ENCODE peak calls at places on chromosome 14, in ten cellular contexts. A is Right ventricle myocardium superior; L is spleen; M is sciatic nerve; R is cardiac muscle cell; J is H4; U is hippocampal formation; E is progenitor cell of endocrine pancreas; W is CD8-positive, alpha-beta T cell; D is mucosa of gallbladder. F is an unnamed sample.

GRCh38 chr14:24316597-24316950 is 5.3 kb downstream of the LTB4R start:
- DNase-seq in J (no peak), A (no peak), E (no peak), D (no peak), W (no peak), L (no peak), M (no peak), U (no peak), R (no peak), F (no peak)

GRCh38 chr14:73988065-73988464 is 31.0 kb downstream of the ENTPD5 start:
- DNase-seq in W (no peak), E (no peak), D (no peak), R (no peak), M (no peak), L (no peak), A (no peak), J (no peak), U (no peak), F (no peak)

GRCh38 chr14:73623504-73623903 is 11.2 kb downstream of the ACOT6 start:
- DNase-seq in W (no peak), U (no peak), J (no peak), M (no peak), R (no peak), A (no peak), D (no peak), E (no peak), L (no peak), F (no peak)

GRCh38 chr14:52262600-52262999 is 4.9 kb upstream of the PTGDR start:
- DNase-seq in R (no peak), M (no peak), W (no peak), E (no peak), L (no peak), U (no peak), D (no peak), J (no peak), A (no peak), F (no peak)

GRCh38 chr14:94752575-94752974 is 17.3 kb downstream of the GSC start:
- DNase-seq in L (peak), E (no peak), M (no peak), R (no peak), D (no peak), J (no peak), W (no peak), A (no peak), U (no peak), F (no peak)

GRCh38 chr14:27845241-27845850 is 921.2 kb upstream of the FOXG1 start:
- DNase-seq in L (peak), A (peak), U (no peak), M (peak), W (no peak), D (no peak), J (no peak), E (no peak), R (no peak), F (no peak)

GRCh38 chr14:71733210-71733883 is 198.9 kb upstream of the RGS6 start:
- DNase-seq in D (no peak), U (no peak), W (no peak), J (no peak), E (no peak), M (no peak), L (no peak), A (no peak), R (no peak), F (no peak)

GRCh38 chr14:49250517-49250916 is 335.7 kb downstream of the RPS29 start:
- DNase-seq in U (no peak), A (no peak), W (no peak), L (no peak), D (no peak), M (no peak), E (no peak), J (no peak), R (no peak), F (no peak)

GRCh38 chr14:94011795-94012194 is 14.3 kb upstream of the OTUB2 start:
- DNase-seq in L (no peak), A (no peak), W (no peak), U (no peak), D (no peak), J (no peak), R (peak), M (no peak), E (no peak), F (no peak)

GRCh38 chr14:105064001-105064400 is 1.2 kb downstream of the GPR132 start:
- DNase-seq in J (no peak), A (no peak), R (no peak), W (no peak), M (no peak), D (no peak), L (no peak), E (no peak), U (no peak), F (no peak)

GRCh38 chr14:103879570-103880333 is 32.4 kb upstream of the PPP1R13B start:
- DNase-seq in U (no peak), R (no peak), J (peak), M (no peak), A (peak), W (no peak), L (no peak), D (peak), E (peak), F (no peak)

GRCh38 chr14:76186318-76187027 is 34.8 kb downstream of the GPATCH2L start:
- DNase-seq in J (no peak), A (no peak), L (no peak), R (no peak), W (no peak), D (no peak), E (no peak), U (no peak), M (no peak), F (no peak)

GRCh38 chr14:29442720-29443119 is 484.9 kb downstream of the PRKD1 start:
- DNase-seq in E (no peak), J (peak), L (no peak), W (no peak), M (no peak), A (no peak), R (no peak), D (no peak), U (no peak), F (no peak)

GRCh38 chr14:54606631-54607133 is 39.8 kb downstream of the SAMD4A start:
- DNase-seq in D (no peak), J (no peak), U (no peak), M (no peak), W (no peak), E (no peak), A (peak), R (no peak), L (no peak), F (no peak)

GRCh38 chr14:81343701-81344100 is 56.4 kb downstream of the STON2 start:
- DNase-seq in L (no peak), J (no peak), U (no peak), A (no peak), D (no peak), E (no peak), R (no peak), W (no peak), M (no peak), F (no peak)

GRCh38 chr14:29913550-29913949 is 14.1 kb downstream of the PRKD1 start:
- DNase-seq in J (no peak), D (no peak), L (no peak), W (no peak), A (no peak), R (no peak), E (no peak), M (no peak), U (no peak), F (no peak)